ENCODE peak calls at places on chromosomes 13 and 19, in four cellular contexts. Z is GM10248, Y is RWPE1, Q is Caco-2. C is an unnamed sample.

GRCh38 chr13:64087624-64088023 is 2672.0 kb upstream of the PCDH20 start:
- DNase-seq in Z (no peak), Y (no peak), Q (no peak), C (no peak)

GRCh38 chr19:49704888-49705642 is 14.1 kb downstream of the CPT1C start:
- DNase-seq in Z (no peak), Y (no peak), Q (no peak), C (no peak)

GRCh38 chr13:27534976-27535370 is 84.6 kb upstream of the MTIF3 start:
- DNase-seq in Z (no peak), Y (no peak), Q (no peak), C (no peak)

GRCh38 chr13:20953245-20953931 is 50.8 kb upstream of the XPO4 start:
- DNase-seq in Z (no peak), Y (no peak), Q (peak), C (no peak)

GRCh38 chr13:38783992-38784875 is 97.4 kb downstream of the FREM2 start:
- DNase-seq in Z (no peak), Y (no peak), Q (no peak), C (no peak)

GRCh38 chr19:51346742-51347141 is 4.8 kb upstream of the VSIG10L start:
- DNase-seq in Z (no peak), Y (no peak), Q (no peak), C (no peak)

GRCh38 chr13:108305655-108306054 is 36.1 kb downstream of the TNFSF13B start:
- DNase-seq in Z (no peak), Y (no peak), Q (no peak), C (no peak)

GRCh38 chr19:20662421-20663105 is 1.2 kb upstream of the ZNF626 start:
- DNase-seq in Z (no peak), Y (no peak), Q (no peak), C (no peak)

GRCh38 chr19:17843428-17843827 is 4.4 kb downstream of the JAK3 start:
- DNase-seq in Z (no peak), Y (no peak), Q (no peak), C (no peak)

GRCh38 chr19:49592486-49593232 is 1.7 kb downstream of the PRR12 start:
- DNase-seq in Z (no peak), Y (peak), Q (no peak), C (peak)

GRCh38 chr19:57506163-57506562 is 6.4 kb downstream of the ZNF773 start:
- DNase-seq in Z (no peak), Y (no peak), Q (no peak), C (no peak)

GRCh38 chr13:113209880-113210421 is 538 bp downstream of the CUL4A start:
- DNase-seq in Z (peak), Y (peak), Q (peak), C (peak)

GRCh38 chr19:41997121-41997850 is 3.3 kb upstream of the ATP1A3 start:
- DNase-seq in Z (peak), Y (peak), Q (peak), C (peak)

GRCh38 chr13:33934936-33935510 is 117.1 kb downstream of the RFC3 start:
- DNase-seq in Z (no peak), Y (no peak), Q (no peak), C (no peak)

GRCh38 chr13:109945206-109945960 is 159.0 kb upstream of the IRS2 start:
- DNase-seq in Z (no peak), Y (peak), Q (no peak), C (peak)

GRCh38 chr19:28425431-28425931 is 787.5 kb downstream of the UQCRFS1 start:
- DNase-seq in Z (no peak), Y (no peak), Q (no peak), C (no peak)

GRCh38 chr19:2207991-2208860 is 27.9 kb downstream of the PLEKHJ1 start:
- DNase-seq in Z (peak), Y (no peak), Q (peak), C (no peak)
- TF ChIP-seq CTCF in Z (peak), Y (no peak), Q (peak), C (no peak)

DNA sequence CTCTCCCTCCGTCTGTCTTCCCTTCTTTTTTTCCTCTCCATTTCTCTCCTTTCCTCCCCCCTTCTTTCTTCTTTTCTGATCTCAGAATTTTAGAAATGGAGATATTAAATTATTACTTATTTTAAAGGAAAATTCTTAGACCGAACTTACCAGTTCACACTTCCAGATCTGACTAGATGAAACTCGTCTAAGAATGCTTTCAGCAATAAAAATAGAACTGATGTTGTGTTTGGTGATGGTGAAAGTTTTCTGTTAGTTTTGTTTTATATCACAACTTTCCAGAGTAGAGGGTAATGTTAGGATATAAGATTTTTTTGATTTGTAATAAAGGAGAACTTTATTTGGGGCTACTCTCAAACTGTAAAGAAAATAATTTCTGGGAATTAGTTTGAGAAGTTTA is 29.9 kb downstream of the UCHL3 start:
- DNase-seq in Z (no peak), Y (no peak), Q (no peak), C (no peak)
- TF ChIP-seq CTCF in Z (no peak), Y (no peak), Q (no peak), C (no peak)

GRCh38 chr13:48078251-48078656 is 16.6 kb downstream of the MED4 start:
- DNase-seq in Z (peak), Y (peak), Q (peak), C (peak)
- TF ChIP-seq CTCF in Z (peak), Y (no peak), Q (peak), C (peak)

GRCh38 chr19:48556825-48557224 is 4.9 kb downstream of the SULT2B1 start:
- DNase-seq in Z (no peak), Y (no peak), Q (no peak), C (no peak)

GRCh38 chr19:48558018-48558684 is 6.2 kb downstream of the SULT2B1 start:
- DNase-seq in Z (no peak), Y (no peak), Q (peak), C (no peak)

GRCh38 chr19:48556163-48556562 is 4.2 kb downstream of the SULT2B1 start:
- DNase-seq in Z (no peak), Y (peak), Q (peak), C (peak)

GRCh38 chr19:48561412-48561811 is 9.4 kb downstream of the SULT2B1 start:
- DNase-seq in Z (no peak), Y (no peak), Q (no peak), C (no peak)

GRCh38 chr19:48560095-48560530 is 8.1 kb downstream of the SULT2B1 start:
- DNase-seq in Z (no peak), Y (no peak), Q (peak), C (no peak)
- TF ChIP-seq CTCF in Z (peak), Y (no peak), Q (peak), C (no peak)

GRCh38 chr13:23715762-23716235 is 145.6 kb downstream of the TNFRSF19 start:
- DNase-seq in Z (peak), Y (no peak), Q (peak), C (peak)
- TF ChIP-seq CTCF in Z (peak), Y (no peak), Q (peak), C (peak)

GRCh38 chr19:55062735-55063491 is at the start of gene RDH13:
- DNase-seq in Z (peak), Y (peak), Q (peak), C (peak)
- TF ChIP-seq CTCF in Z (no peak), Y (no peak), Q (no peak), C (no peak)

DNA sequence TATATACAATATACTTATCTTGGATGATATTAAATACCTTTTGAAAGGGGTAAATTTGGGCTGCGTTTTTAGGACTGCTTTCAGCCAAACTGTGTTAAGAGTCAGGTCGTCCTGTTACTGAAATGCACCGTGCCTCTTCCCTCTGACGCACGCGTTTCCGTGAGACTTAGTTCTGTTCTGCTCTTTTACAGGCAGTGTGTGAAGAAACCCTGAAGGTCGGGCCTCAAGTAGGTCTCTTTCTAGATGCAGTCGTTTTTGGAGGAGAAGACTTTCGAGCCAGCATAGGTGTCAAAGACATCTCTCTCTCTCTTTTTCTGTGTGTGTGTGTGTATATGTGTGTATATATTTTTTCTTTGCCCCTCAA is 107.0 kb downstream of the ZIC5 start:
- DNase-seq in Z (no peak), Y (no peak), Q (no peak), C (no peak)
- TF ChIP-seq CTCF in Z (no peak), Y (no peak), Q (no peak), C (no peak)

DNA sequence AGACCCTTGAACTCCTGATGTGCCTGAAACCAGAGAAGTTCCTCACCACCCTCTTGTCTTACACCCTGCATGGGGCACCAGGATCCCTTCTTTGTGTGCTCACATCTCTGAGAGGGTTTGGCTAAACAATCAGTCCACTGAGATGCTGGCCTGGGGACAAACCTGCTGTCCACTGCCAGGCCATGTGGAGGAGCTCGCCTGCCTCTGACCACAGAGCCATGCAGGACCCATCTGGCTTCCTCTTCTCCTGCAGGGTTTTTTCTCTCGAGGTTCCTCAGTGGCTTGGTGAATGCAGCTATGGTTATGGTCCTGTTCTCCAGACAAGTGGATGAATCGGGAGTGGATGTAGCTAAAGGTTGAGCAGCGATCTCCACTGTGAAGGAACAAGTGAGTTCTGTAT is 49.1 kb upstream of the MEDAG start:
- DNase-seq in Z (no peak), Y (no peak), Q (no peak), C (no peak)
- TF ChIP-seq CTCF in Z (no peak), Y (no peak), Q (no peak), C (no peak)

GRCh38 chr19:43773725-43774102 is 7.1 kb downstream of the KCNN4 start:
- DNase-seq in Z (no peak), Y (no peak), Q (no peak), C (no peak)

GRCh38 chr19:43775299-43775890 is 5.4 kb downstream of the KCNN4 start:
- DNase-seq in Z (no peak), Y (no peak), Q (no peak), C (no peak)

GRCh38 chr19:43777163-43777700 is 3.5 kb downstream of the KCNN4 start:
- DNase-seq in Z (peak), Y (no peak), Q (no peak), C (peak)

GRCh38 chr19:43776285-43776684 is 4.5 kb downstream of the KCNN4 start:
- DNase-seq in Z (peak), Y (no peak), Q (no peak), C (no peak)

GRCh38 chr19:43774103-43774939 is 6.5 kb downstream of the KCNN4 start:
- DNase-seq in Z (no peak), Y (no peak), Q (no peak), C (no peak)
- TF ChIP-seq CTCF in Z (no peak), Y (no peak), Q (no peak), C (no peak)

DNA sequence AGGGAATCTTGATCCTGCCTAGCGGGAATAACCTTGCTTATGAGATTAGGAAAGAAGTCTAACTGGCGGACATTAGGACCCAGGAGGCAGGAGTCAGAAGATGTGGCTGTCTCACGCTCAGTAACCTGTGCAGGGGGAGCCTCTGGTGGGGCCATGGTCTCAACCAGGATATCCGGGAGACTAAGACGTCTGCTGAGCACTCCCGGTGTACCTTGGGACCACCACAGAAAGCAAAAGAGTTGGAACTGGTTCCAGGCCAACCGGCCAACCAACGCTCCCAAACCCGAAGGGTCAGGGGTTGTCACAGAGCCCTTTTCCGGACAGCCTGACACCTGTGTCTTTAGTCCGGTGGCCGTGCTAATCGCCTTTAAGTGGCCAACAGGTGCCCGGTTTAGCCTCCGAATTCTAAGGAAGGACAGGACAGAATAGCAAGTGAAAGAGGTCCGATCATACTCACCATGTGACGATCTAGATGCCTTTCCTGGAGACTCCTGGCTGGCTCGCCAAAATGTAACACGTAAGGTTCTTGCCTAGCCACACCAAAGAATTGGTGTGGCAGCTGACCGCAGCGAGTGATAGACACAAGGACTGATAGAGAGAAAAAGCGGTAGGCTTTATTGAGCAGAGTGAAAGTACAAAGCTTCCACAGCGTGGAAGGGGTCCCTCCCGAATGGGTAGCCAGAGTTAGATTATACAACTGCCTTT is 103.9 kb upstream of the DIAPH3 start:
- DNase-seq in Z (no peak), Y (no peak), Q (peak), C (peak)
- TF ChIP-seq CTCF in Z (no peak), Y (no peak), Q (no peak), C (no peak)

C was measured in MCF 10A.